ENCODE peak calls at places on chromosomes 5 and 9, in five cellular contexts. One of them, this sample, is unnamed.

GRCh38 chr5:75706775-75707174 is 10.5 kb downstream of the POC5 start:
- DNase-seq in GM12878: no peak
- DNase-seq in HCT116: no peak
- DNase-seq in H1: no peak
- DNase-seq in HepG2: no peak
- DNase-seq in this sample: peak

GRCh38 chr5:15525679-15526275 is 25.8 kb downstream of the FBXL7 start:
- DNase-seq in GM12878: no peak
- DNase-seq in HCT116: no peak
- DNase-seq in H1: no peak
- DNase-seq in HepG2: no peak
- DNase-seq in this sample: no peak

GRCh38 chr9:99369327-99369722 is 147.2 kb downstream of the SEC61B start:
- DNase-seq in GM12878: no peak
- DNase-seq in HCT116: no peak
- DNase-seq in H1: no peak
- DNase-seq in HepG2: no peak
- DNase-seq in this sample: no peak

GRCh38 chr9:87381746-87382145 is 115.9 kb upstream of the DAPK1 start:
- DNase-seq in GM12878: no peak
- DNase-seq in HCT116: no peak
- DNase-seq in H1: no peak
- DNase-seq in HepG2: no peak
- DNase-seq in this sample: no peak

GRCh38 chr9:99919930-99920329 is 13.5 kb downstream of the STX17 start:
- DNase-seq in GM12878: no peak
- DNase-seq in HCT116: no peak
- DNase-seq in H1: no peak
- DNase-seq in HepG2: no peak
- DNase-seq in this sample: no peak

GRCh38 chr9:5566054-5566618 is 55.8 kb downstream of the PDCD1LG2 start:
- DNase-seq in GM12878: peak
- DNase-seq in HCT116: no peak
- DNase-seq in H1: no peak
- DNase-seq in HepG2: no peak
- DNase-seq in this sample: no peak

GRCh38 chr9:103530934-103531333 is 535.8 kb downstream of the CYLC2 start:
- DNase-seq in GM12878: no peak
- DNase-seq in HCT116: no peak
- DNase-seq in H1: no peak
- DNase-seq in HepG2: no peak
- DNase-seq in this sample: no peak

GRCh38 chr5:73115399-73116051 is 4.8 kb upstream of the TMEM171 start:
- DNase-seq in GM12878: no peak
- DNase-seq in HCT116: no peak
- DNase-seq in H1: no peak
- DNase-seq in HepG2: no peak
- DNase-seq in this sample: no peak

GRCh38 chr9:138052635-138053320 is 175.2 kb downstream of the CACNA1B start:
- DNase-seq in GM12878: no peak
- DNase-seq in HCT116: no peak
- DNase-seq in H1: no peak
- DNase-seq in HepG2: no peak
- DNase-seq in this sample: no peak

GRCh38 chr5:122713026-122713425 is 61.9 kb upstream of the SNX2 start:
- DNase-seq in GM12878: no peak
- DNase-seq in HCT116: no peak
- DNase-seq in H1: no peak
- DNase-seq in HepG2: no peak
- DNase-seq in this sample: no peak

GRCh38 chr5:134053840-134054338 is 49.1 kb upstream of the VDAC1 start:
- DNase-seq in GM12878: no peak
- DNase-seq in HCT116: peak
- DNase-seq in H1: no peak
- DNase-seq in HepG2: no peak
- DNase-seq in this sample: no peak

GRCh38 chr9:36964791-36965190 is 69.3 kb downstream of the PAX5 start:
- DNase-seq in GM12878: no peak
- DNase-seq in HCT116: no peak
- DNase-seq in H1: no peak
- DNase-seq in HepG2: no peak
- DNase-seq in this sample: no peak

GRCh38 chr5:424259-425110 is 18.5 kb upstream of the EXOC3 start:
- DNase-seq in GM12878: peak
- DNase-seq in HCT116: no peak
- DNase-seq in H1: no peak
- DNase-seq in HepG2: no peak
- DNase-seq in this sample: no peak

GRCh38 chr9:5263568-5264218 is 32.5 kb downstream of the INSL4 start:
- DNase-seq in GM12878: no peak
- DNase-seq in HCT116: peak
- DNase-seq in H1: no peak
- DNase-seq in HepG2: peak
- DNase-seq in this sample: no peak

GRCh38 chr5:180100621-180101450 is 29.3 kb upstream of the RNF130 start:
- DNase-seq in GM12878: no peak
- DNase-seq in HCT116: no peak
- DNase-seq in H1: no peak
- DNase-seq in HepG2: no peak
- DNase-seq in this sample: no peak

GRCh38 chr5:155342956-155343355 is 329.4 kb downstream of the KIF4B start:
- DNase-seq in GM12878: no peak
- DNase-seq in HCT116: no peak
- DNase-seq in H1: no peak
- DNase-seq in HepG2: no peak
- DNase-seq in this sample: no peak

GRCh38 chr5:124960266-124960665 is 213.8 kb upstream of the ZNF608 start:
- DNase-seq in GM12878: no peak
- DNase-seq in HCT116: no peak
- DNase-seq in H1: no peak
- DNase-seq in HepG2: no peak
- DNase-seq in this sample: no peak

GRCh38 chr5:17267099-17267498 is 49.7 kb downstream of the BASP1 start:
- DNase-seq in GM12878: no peak
- DNase-seq in HCT116: no peak
- DNase-seq in H1: no peak
- DNase-seq in HepG2: no peak
- DNase-seq in this sample: no peak

GRCh38 chr9:136160321-136160938 is 41.8 kb upstream of the TMEM250 start:
- DNase-seq in GM12878: no peak
- DNase-seq in HCT116: no peak
- DNase-seq in H1: no peak
- DNase-seq in HepG2: no peak
- DNase-seq in this sample: peak

GRCh38 chr9:10094563-10094962 is 518.2 kb downstream of the PTPRD start:
- DNase-seq in GM12878: no peak
- DNase-seq in HCT116: no peak
- DNase-seq in H1: no peak
- DNase-seq in HepG2: no peak
- DNase-seq in this sample: no peak

GRCh38 chr5:13913962-13914361 is 30.5 kb downstream of the DNAH5 start:
- DNase-seq in GM12878: no peak
- DNase-seq in HCT116: no peak
- DNase-seq in H1: no peak
- DNase-seq in HepG2: no peak
- DNase-seq in this sample: no peak

GRCh38 chr5:170483701-170484458 is 19.9 kb upstream of the KCNIP1 start:
- DNase-seq in GM12878: no peak
- DNase-seq in HCT116: no peak
- DNase-seq in H1: no peak
- DNase-seq in HepG2: no peak
- DNase-seq in this sample: no peak

GRCh38 chr9:120886490-120886967 is 9.5 kb upstream of the PHF19 start:
- DNase-seq in GM12878: no peak
- DNase-seq in HCT116: no peak
- DNase-seq in H1: no peak
- DNase-seq in HepG2: no peak
- DNase-seq in this sample: no peak

GRCh38 chr9:21766096-21766495 is 36.3 kb upstream of the MTAP start:
- DNase-seq in GM12878: no peak
- DNase-seq in HCT116: no peak
- DNase-seq in H1: no peak
- DNase-seq in HepG2: peak
- DNase-seq in this sample: no peak

GRCh38 chr9:21770877-21771560 is 31.4 kb upstream of the MTAP start:
- DNase-seq in GM12878: no peak
- DNase-seq in HCT116: peak
- DNase-seq in H1: no peak
- DNase-seq in HepG2: no peak
- DNase-seq in this sample: no peak
- TF ChIP-seq SRF in GM12878: no peak
- TF ChIP-seq SRF in HCT116: no peak
- TF ChIP-seq SRF in H1: no peak
- TF ChIP-seq SRF in HepG2: no peak
- TF ChIP-seq SRF in this sample: no peak

GRCh38 chr9:114316605-114317230 is 6.2 kb upstream of the ORM1 start:
- DNase-seq in GM12878: no peak
- DNase-seq in HCT116: no peak
- DNase-seq in H1: no peak
- DNase-seq in HepG2: no peak
- DNase-seq in this sample: no peak

GRCh38 chr9:114318416-114318815 is 4.5 kb upstream of the ORM1 start:
- DNase-seq in GM12878: no peak
- DNase-seq in HCT116: no peak
- DNase-seq in H1: no peak
- DNase-seq in HepG2: no peak
- DNase-seq in this sample: no peak

GRCh38 chr9:114319147-114319546 is 3.8 kb upstream of the ORM1 start:
- DNase-seq in GM12878: no peak
- DNase-seq in HCT116: no peak
- DNase-seq in H1: no peak
- DNase-seq in HepG2: no peak
- DNase-seq in this sample: no peak

GRCh38 chr9:114315723-114316363 is 7.1 kb upstream of the ORM1 start:
- DNase-seq in GM12878: no peak
- DNase-seq in HCT116: no peak
- DNase-seq in H1: no peak
- DNase-seq in HepG2: no peak
- DNase-seq in this sample: no peak

GRCh38 chr9:114317665-114318357 is 5.1 kb upstream of the ORM1 start:
- DNase-seq in GM12878: no peak
- DNase-seq in HCT116: no peak
- DNase-seq in H1: no peak
- DNase-seq in HepG2: no peak
- DNase-seq in this sample: no peak
- TF ChIP-seq SRF in GM12878: no peak
- TF ChIP-seq SRF in HCT116: no peak
- TF ChIP-seq SRF in H1: no peak
- TF ChIP-seq SRF in HepG2: no peak
- TF ChIP-seq SRF in this sample: no peak

GRCh38 chr5:144142030-144142825 is 28.2 kb downstream of the YIPF5 start:
- DNase-seq in GM12878: peak
- DNase-seq in HCT116: peak
- DNase-seq in H1: no peak
- DNase-seq in HepG2: peak
- DNase-seq in this sample: peak
- TF ChIP-seq SRF in GM12878: no peak
- TF ChIP-seq SRF in HCT116: no peak
- TF ChIP-seq SRF in H1: no peak
- TF ChIP-seq SRF in HepG2: no peak
- TF ChIP-seq SRF in this sample: no peak

GRCh38 chr9:128683340-128684064 is 5.5 kb upstream of the SET start:
- DNase-seq in GM12878: no peak
- DNase-seq in HCT116: no peak
- DNase-seq in H1: peak
- DNase-seq in HepG2: no peak
- DNase-seq in this sample: peak
- TF ChIP-seq SRF in GM12878: no peak
- TF ChIP-seq SRF in HCT116: no peak
- TF ChIP-seq SRF in H1: no peak
- TF ChIP-seq SRF in HepG2: no peak
- TF ChIP-seq SRF in this sample: no peak

GRCh38 chr5:168447748-168448147 is 38.5 kb upstream of the RARS1 start:
- DNase-seq in GM12878: no peak
- DNase-seq in HCT116: no peak
- DNase-seq in H1: no peak
- DNase-seq in HepG2: no peak
- DNase-seq in this sample: no peak
- TF ChIP-seq SRF in GM12878: no peak
- TF ChIP-seq SRF in HCT116: no peak
- TF ChIP-seq SRF in H1: no peak
- TF ChIP-seq SRF in HepG2: no peak
- TF ChIP-seq SRF in this sample: no peak

DNA sequence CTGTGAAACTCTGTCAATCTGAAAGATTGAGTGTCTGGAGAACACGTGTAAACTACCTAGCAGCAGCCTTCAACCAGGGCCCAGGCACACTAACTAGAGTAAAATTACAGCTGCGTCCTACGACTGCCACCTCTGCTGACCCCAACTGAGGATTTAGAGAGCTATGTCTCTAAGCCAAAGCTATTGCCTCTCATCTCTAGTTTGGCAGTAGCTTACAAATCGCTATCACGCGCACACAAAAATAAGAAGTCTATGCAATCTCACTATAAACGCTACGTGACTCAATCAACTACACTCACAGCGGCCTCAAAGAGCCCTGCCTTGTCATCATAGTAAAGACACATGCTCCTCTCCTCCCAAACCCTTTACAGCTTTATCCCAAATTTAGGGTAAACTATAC is 8.7 kb downstream of the PPP6C start:
- DNase-seq in GM12878: no peak
- DNase-seq in HCT116: no peak
- DNase-seq in H1: no peak
- DNase-seq in HepG2: no peak
- DNase-seq in this sample: no peak
- TF ChIP-seq SRF in GM12878: no peak
- TF ChIP-seq SRF in HCT116: no peak
- TF ChIP-seq SRF in H1: no peak
- TF ChIP-seq SRF in HepG2: no peak
- TF ChIP-seq SRF in this sample: no peak